ENCODE peak calls at places on chromosome 17, in four cellular contexts. J is endothelial cell, Q is breast epithelium, L is astrocyte of the spinal cord. B is an unnamed sample.

GRCh38 chr17:46810837-46811236 is 7.7 kb downstream of the WNT3 start:
- DNase-seq in L (no peak), J (no peak), Q (no peak), B (no peak)

GRCh38 chr17:16407911-16408588 is 7.3 kb upstream of the TRPV2 start:
- DNase-seq in J (no peak), Q (peak; percentile 59), L (peak; percentile 65), B (no peak)

GRCh38 chr17:64679710-64680216 is 17.7 kb upstream of the SMURF2 start:
- DNase-seq in Q (no peak), L (peak; percentile 94), J (no peak), B (peak; percentile 98)

GRCh38 chr17:57477483-57478357 is 221.4 kb downstream of the MSI2 start:
- DNase-seq in J (no peak), L (no peak), Q (no peak), B (no peak)

GRCh38 chr17:10198509-10199249 is at the start of gene GAS7:
- DNase-seq in L (no peak), Q (no peak), J (peak; percentile 64), B (no peak)

GRCh38 chr17:57874434-57875108 is 24.7 kb upstream of the MRPS23 start:
- DNase-seq in Q (peak; percentile 74), L (peak; percentile 97), J (peak; percentile 81), B (peak; percentile 83)

GRCh38 chr17:59331929-59332889 is 754 bp downstream of the YPEL2 start:
- DNase-seq in L (no peak), Q (peak; percentile 30), J (peak; percentile 46), B (no peak)

GRCh38 chr17:49388290-49388640 is 26.2 kb upstream of the ZNF652 start:
- DNase-seq in Q (no peak), J (no peak), L (no peak), B (no peak)

GRCh38 chr17:45733781-45734180 is 50.3 kb upstream of the CRHR1 start:
- DNase-seq in J (no peak), L (no peak), Q (no peak), B (no peak)

GRCh38 chr17:17144916-17145665 is 61.0 kb downstream of the PLD6 start:
- DNase-seq in J (no peak), L (no peak), Q (no peak), B (no peak)

GRCh38 chr17:39705786-39706348 is 6.0 kb downstream of the ERBB2 start:
- DNase-seq in Q (peak; percentile 92), L (no peak), J (no peak), B (no peak)
- TF ChIP-seq CTCF in Q (peak; percentile 58), L (no peak), J (no peak), B (no peak)

GRCh38 chr17:21021208-21021803 is 21.5 kb downstream of the USP22 start:
- DNase-seq in L (no peak), J (no peak), Q (no peak), B (no peak)
- TF ChIP-seq CTCF in L (no peak), J (no peak), Q (no peak), B (no peak)

GRCh38 chr17:79796570-79797491 is at the start of gene CBX8:
- DNase-seq in J (peak; percentile 100), L (peak; percentile 100), Q (peak; percentile 99), B (peak; percentile 99)
- TF ChIP-seq CTCF in J (no peak), L (no peak), Q (no peak), B (no peak)

GRCh38 chr17:36601303-36602029 is at the start of gene MRM1:
- DNase-seq in L (peak; percentile 91), Q (peak; percentile 83), J (peak; percentile 94), B (peak; percentile 68)
- TF ChIP-seq CTCF in L (peak; percentile 25), Q (no peak), J (no peak), B (peak; percentile 23)

B was measured in AG09319.